ENCODE peak calls at places on chromosomes 11 and 22, in four cellular contexts. R is IMR-90, L is NT2/D1, N is heart right ventricle. S is an unnamed sample.

GRCh38 chr22:43014062-43014875 is 680 bp downstream of the PACSIN2 start:
- DNase-seq in L (peak; percentile 36), R (no peak), N (peak; percentile 50), S (peak; percentile 89)

GRCh38 chr11:44788536-44789227 is 61.9 kb downstream of the TSPAN18 start:
- DNase-seq in N (no peak), L (no peak), R (peak; percentile 49), S (no peak)

GRCh38 chr11:27553186-27553585 is 46.6 kb upstream of the LIN7C start:
- DNase-seq in R (no peak), L (no peak), N (no peak), S (no peak)

GRCh38 chr22:46596032-46596441 is 24.1 kb upstream of the GRAMD4 start:
- DNase-seq in N (peak; percentile 61), L (no peak), R (no peak), S (no peak)

GRCh38 chr11:774873-775592 is 2.3 kb downstream of the GATD1 start:
- DNase-seq in R (peak; percentile 33), N (no peak), L (no peak), S (no peak)

GRCh38 chr11:28756977-28757376 is 648.8 kb downstream of the METTL15 start:
- DNase-seq in L (no peak), R (peak; percentile 89), N (no peak), S (no peak)

GRCh38 chr11:35916270-35916669 is 27.6 kb upstream of the LDLRAD3 start:
- DNase-seq in R (no peak), N (no peak), L (no peak), S (no peak)

GRCh38 chr11:4677948-4678347 is 19.7 kb downstream of the OR51E2 start:
- DNase-seq in R (no peak), N (no peak), L (no peak), S (no peak)

GRCh38 chr11:132866783-132867545 is 665.3 kb downstream of the OPCML start:
- DNase-seq in L (no peak), R (peak; percentile 37), N (no peak), S (no peak)

GRCh38 chr22:37082251-37082650 is 27.3 kb downstream of the TMPRSS6 start:
- DNase-seq in L (no peak), N (no peak), R (peak; percentile 7), S (no peak)

GRCh38 chr11:99069831-99070444 is 49.2 kb downstream of the CNTN5 start:
- DNase-seq in L (no peak), N (no peak), R (no peak), S (peak; percentile 2)

GRCh38 chr11:67281552-67282150 is 7.5 kb upstream of the ANKRD13D start:
- DNase-seq in N (no peak), L (no peak), R (no peak), S (no peak)

GRCh38 chr22:47550524-47551437 is 788.3 kb downstream of the TBC1D22A start:
- DNase-seq in R (no peak), N (no peak), L (no peak), S (no peak)

GRCh38 chr11:2462986-2463765 is 18.4 kb downstream of the KCNQ1 start:
- DNase-seq in R (no peak), N (peak; percentile 81), L (no peak), S (peak; percentile 49)

GRCh38 chr22:35834080-35834479 is 116.4 kb downstream of the APOL5 start:
- DNase-seq in R (no peak), N (no peak), L (no peak), S (no peak)
- H3K4me3 ChIP-seq in R (no peak overlapping the region), N (no peak overlapping the region), L (no peak overlapping the region), S (no peak overlapping the region)

GRCh38 chr11:102753267-102753666 is 27.2 kb downstream of the MMP10 start:
- DNase-seq in L (no peak), R (no peak), N (no peak), S (no peak)
- H3K36me3 ChIP-seq in L (peaks cover 9% of the 10 kb centered on the region), R (no peaks in the 10 kb centered on the region), N (no peaks in the 10 kb centered on the region), S (no peaks in the 10 kb centered on the region)

DNA sequence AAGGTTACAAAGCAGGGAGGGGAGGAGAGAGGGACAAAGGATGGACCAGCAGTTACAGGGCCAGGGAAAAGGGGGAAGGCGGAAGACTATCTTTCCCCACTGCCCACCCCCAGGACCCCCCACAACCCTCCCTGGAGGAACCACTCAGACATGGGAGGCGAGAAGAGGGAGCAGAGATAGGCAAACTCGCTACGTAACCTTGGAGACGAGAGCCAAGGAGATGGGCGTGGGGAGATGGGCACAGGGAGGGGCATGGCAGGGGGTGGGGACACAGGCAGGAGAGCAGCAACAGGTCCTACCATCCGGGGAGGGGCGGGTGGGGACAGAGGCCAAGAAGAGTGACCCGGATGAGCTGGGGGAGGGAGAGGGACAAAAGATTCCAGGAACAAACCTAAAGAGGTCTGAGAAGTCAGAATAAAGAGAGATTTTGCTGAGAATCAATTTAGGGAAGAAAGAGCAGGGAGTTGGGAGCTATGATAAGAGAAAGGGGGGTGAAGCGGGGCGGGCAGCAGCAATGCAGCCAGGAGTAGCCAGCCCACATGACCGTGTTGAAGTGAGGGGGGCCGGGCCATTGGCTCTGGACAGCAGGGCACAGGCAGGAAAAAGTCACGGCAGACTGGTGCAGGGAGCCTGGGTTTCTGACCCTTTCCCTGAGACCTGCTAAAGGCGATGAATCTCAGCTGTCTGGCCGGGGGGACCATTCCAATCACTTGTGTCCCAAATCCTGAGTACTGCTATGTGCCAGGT is 128.4 kb downstream of the BUD13 start:
- DNase-seq in R (no peak), N (no peak), L (no peak), S (peak; percentile 32)
- H3K4me3 ChIP-seq in R (no peak overlapping the region), N (no peak overlapping the region), L (no peak overlapping the region), S (no peak overlapping the region)

DNA sequence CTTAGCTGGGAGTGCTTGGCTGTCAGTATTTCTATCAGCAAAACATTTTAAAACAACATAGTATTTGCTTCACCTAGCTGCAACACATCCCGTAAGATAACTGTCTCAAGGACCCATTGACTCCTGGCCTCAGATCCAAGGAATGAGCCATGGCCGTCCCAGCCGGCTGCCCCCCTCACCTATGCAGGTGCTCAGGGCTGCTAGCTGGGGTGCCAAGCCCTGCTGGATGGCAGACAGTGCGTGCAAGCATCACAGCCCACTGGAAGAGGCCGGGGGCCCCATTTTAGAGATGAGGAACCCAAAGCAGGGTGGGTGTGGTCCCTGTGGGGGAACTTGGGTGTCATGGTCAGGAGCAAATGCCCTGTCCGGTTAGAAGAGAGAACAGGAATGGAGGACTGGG is 8.5 kb downstream of the PSMC3 start:
- DNase-seq in R (no peak), N (no peak), L (no peak), S (no peak)
- H3K36me3 ChIP-seq in R (peaks cover 72% of the 10 kb centered on the region), N (peaks cover 22% of the 10 kb centered on the region), L (peaks cover 92% of the 10 kb centered on the region), S (peaks cover 35% of the 10 kb centered on the region)

GRCh38 chr11:85682330-85683305 is 3.4 kb downstream of the CCDC89 start:
- DNase-seq in N (peak; percentile 84), R (peak; percentile 47), L (no peak), S (no peak)

GRCh38 chr11:85680897-85681296 is 5.1 kb downstream of the CCDC89 start:
- DNase-seq in R (no peak), N (no peak), L (no peak), S (peak; percentile 56)

GRCh38 chr11:85685131-85685819 is 720 bp downstream of the CCDC89 start:
- DNase-seq in R (peak; percentile 68), N (no peak), L (no peak), S (peak; percentile 26)

DNA sequence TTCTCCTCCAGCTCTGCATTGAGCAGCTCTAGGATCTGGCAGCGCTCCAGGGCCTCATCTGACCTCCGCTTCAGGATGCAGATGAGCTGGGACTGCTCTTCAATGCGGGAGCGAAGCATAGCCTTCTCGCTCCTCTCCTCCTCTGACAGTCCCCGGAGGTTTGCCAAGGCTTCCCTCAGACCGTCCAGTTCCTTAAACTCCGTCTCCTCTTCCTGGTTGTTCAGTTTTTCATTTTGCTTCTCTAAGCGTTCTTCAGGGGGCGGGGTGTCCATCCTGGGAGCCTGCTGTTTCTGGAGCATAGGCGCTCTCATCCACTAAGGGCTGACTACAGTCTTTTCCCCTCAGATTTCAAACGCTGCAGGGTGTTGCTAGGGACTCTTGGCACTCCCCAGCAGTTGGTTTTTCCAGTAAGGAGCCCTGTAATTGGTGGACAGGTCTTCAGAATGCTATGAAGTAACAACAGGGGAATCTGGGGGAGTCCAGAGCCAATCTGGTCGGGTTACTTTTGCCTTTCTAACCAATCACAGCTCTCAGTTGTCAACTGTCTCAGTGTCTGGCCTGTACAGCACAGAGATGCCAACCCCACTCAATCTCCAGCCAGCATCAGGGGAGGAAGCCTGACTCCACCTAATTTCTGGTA is at the start of gene CCDC89:
- DNase-seq in L (no peak), R (peak; percentile 99), N (peak; percentile 78), S (peak; percentile 49)
- H3K4me3 ChIP-seq in L (no peak within 1 kb of the TSS), R (peak within 1 kb of the TSS; percentile 52), N (peak within 1 kb of the TSS; percentile 40), S (no peak within 1 kb of the TSS)

GRCh38 chr22:41327124-41327523 is 25.8 kb downstream of the ZC3H7B start:
- DNase-seq in R (no peak), N (no peak), L (no peak), S (no peak)
- H3K36me3 ChIP-seq in R (peaks cover 79% of the 10 kb centered on the region), N (peaks cover 2% of the 10 kb centered on the region), L (peaks cover 73% of the 10 kb centered on the region), S (peaks cover 36% of the 10 kb centered on the region)

DNA sequence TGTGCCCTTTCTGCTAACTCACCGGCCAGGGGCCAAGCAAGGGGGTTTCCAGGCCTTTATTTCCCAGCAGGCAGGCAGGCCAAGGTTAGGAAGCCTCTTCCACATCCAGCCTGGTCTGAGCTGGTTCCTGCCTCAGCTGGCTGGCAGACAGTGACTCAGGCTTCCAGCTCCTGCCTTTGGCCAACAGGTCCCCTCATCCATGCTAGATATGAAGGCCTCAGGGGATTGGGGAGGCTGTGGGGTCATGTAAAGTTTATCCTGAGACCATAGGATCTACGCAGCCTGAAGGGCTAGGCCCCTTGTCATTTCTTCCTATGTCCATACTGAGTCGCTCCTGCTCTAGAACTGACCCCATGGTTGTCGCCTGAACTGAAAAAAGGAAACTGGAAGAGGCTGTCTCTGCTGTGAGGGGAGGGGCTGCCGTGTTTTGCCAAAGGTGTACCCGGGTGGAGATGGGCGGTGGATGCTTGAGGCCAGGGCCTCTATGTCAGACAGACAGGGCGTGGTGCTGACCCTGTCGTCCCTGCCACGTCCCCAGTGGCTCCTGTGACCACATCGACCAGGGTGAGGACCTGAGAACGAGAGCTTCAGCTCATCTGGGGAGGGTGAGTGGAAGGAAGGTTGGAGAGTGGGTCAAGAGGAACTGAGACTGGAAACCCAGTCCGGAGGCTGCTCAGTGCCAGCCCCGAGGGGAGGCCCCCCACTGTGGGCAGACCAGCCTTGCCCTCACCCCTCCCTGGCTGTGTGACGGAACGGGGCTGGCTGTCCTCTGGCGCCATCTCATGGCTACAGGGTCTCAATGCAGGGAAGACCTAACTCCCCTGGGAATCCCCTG is 17.0 kb downstream of the P2RY6 start:
- DNase-seq in N (peak; percentile 70), L (no peak), R (peak; percentile 65), S (peak; percentile 96)
- H3K4me3 ChIP-seq in N (peak overlapping the region; percentile 16), L (no peak overlapping the region), R (no peak overlapping the region), S (no peak overlapping the region)

DNA sequence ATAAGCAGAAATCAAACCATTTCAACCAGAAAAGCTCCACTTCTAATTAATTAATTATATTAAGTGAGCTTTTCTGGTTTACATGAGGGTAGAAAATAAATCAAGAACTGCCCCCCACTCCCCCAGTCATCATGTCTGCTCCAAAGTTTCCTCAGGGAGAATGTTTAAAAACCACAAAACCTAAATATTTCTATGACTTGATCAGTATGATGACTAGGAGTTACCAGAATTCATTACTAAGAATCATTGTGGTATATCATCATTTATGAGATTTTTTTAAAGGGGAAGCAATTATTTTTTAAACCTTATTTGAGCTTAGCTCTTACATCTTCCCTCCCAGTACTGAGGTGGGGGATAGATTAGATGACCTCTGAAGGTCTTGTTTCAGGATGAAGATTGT is 401.1 kb upstream of the CADM1 start:
- DNase-seq in L (no peak), R (peak; percentile 67), N (no peak), S (no peak)
- H3K36me3 ChIP-seq in L (no peaks in the 10 kb centered on the region), R (no peaks in the 10 kb centered on the region), N (no peaks in the 10 kb centered on the region), S (no peaks in the 10 kb centered on the region)

GRCh38 chr11:15710593-15711260 is 596.0 kb downstream of the INSC start:
- DNase-seq in R (no peak), L (no peak), N (no peak), S (no peak)
- H3K4me3 ChIP-seq in R (no peak overlapping the region), L (no peak overlapping the region), N (no peak overlapping the region), S (no peak overlapping the region)